ENCODE peak calls at places on chromosomes 16 and 17, in seven cellular contexts. F is AG04450, N is WTC11, T is testis, Q is mammary epithelial cell, J is activated B cell treated with CpG ODN at 0.5 μM for 24 hours, W is esophagus squamous epithelium. S is an unnamed sample.

GRCh38 chr17:58753026-58753425 is 2.6 kb upstream of the PPM1E start:
- DNase-seq in F (no peak), N (no peak), T (no peak), Q (no peak), J (no peak), W (no peak), S (no peak)

GRCh38 chr17:28398280-28398981 is 7.6 kb downstream of the SLC46A1 start:
- DNase-seq in F (no peak), N (no peak), T (no peak), Q (no peak), J (no peak), W (no peak), S (no peak)

GRCh38 chr16:81349608-81350305 is 35.0 kb downstream of the GAN start:
- DNase-seq in F (no peak), N (no peak), T (no peak), Q (no peak), J (no peak), W (no peak), S (no peak)

GRCh38 chr16:78684040-78684611 is 584.7 kb downstream of the WWOX start:
- DNase-seq in F (no peak), N (no peak), T (peak; percentile 21), Q (peak; percentile 53), J (no peak), W (no peak), S (peak; percentile 56)

GRCh38 chr16:67264866-67265265 is 14.5 kb upstream of the PLEKHG4 start:
- DNase-seq in F (no peak), N (no peak), T (no peak), Q (no peak), J (no peak), W (no peak), S (no peak)

GRCh38 chr16:82880361-82880760 is 253.6 kb downstream of the CDH13 start:
- DNase-seq in F (no peak), N (no peak), T (no peak), Q (no peak), J (no peak), W (no peak), S (no peak)

GRCh38 chr17:27601069-27601974 is 29.7 kb upstream of the LGALS9 start:
- DNase-seq in F (peak; percentile 72), N (peak; percentile 90), T (peak; percentile 94), Q (peak; percentile 49), J (peak; percentile 71), W (peak; percentile 20), S (peak; percentile 80)

GRCh38 chr17:4944554-4945175 is 3.7 kb downstream of the PFN1 start:
- DNase-seq in F (no peak), N (no peak), T (no peak), Q (no peak), J (no peak), W (no peak), S (no peak)

GRCh38 chr17:3747805-3748204 is 24.1 kb downstream of the HASPIN start:
- DNase-seq in F (no peak), N (no peak), T (no peak), Q (no peak), J (no peak), W (no peak), S (no peak)

GRCh38 chr17:19003966-19004600 is 481 bp downstream of the FAM83G start:
- DNase-seq in F (no peak), N (peak; percentile 62), T (peak; percentile 25), Q (peak; percentile 54), J (peak; percentile 40), W (no peak), S (no peak)

GRCh38 chr16:21654881-21655280 is 2.5 kb upstream of the IGSF6 start:
- DNase-seq in F (no peak), N (no peak), T (no peak), Q (peak; percentile 74), J (no peak), W (no peak), S (no peak)

GRCh38 chr17:20063665-20064648 is 54.8 kb downstream of the SPECC1 start:
- DNase-seq in F (peak; percentile 77), N (no peak), T (peak; percentile 72), Q (peak; percentile 90), J (no peak), W (no peak), S (peak; percentile 74)

GRCh38 chr17:2090804-2091534 is 36.1 kb downstream of the HIC1 start:
- DNase-seq in F (peak; percentile 82), N (peak; percentile 65), T (peak; percentile 67), Q (peak; percentile 68), J (no peak), W (no peak), S (peak; percentile 86)

GRCh38 chr16:49472598-49472997 is 99.0 kb downstream of the C16orf78 start:
- DNase-seq in F (no peak), N (no peak), T (peak; percentile 12), Q (no peak), J (no peak), W (no peak), S (no peak)

GRCh38 chr17:51351890-51352289 is 91.5 kb downstream of the UTP18 start:
- DNase-seq in F (no peak), N (no peak), T (peak; percentile 72), Q (no peak), J (no peak), W (no peak), S (no peak)

GRCh38 chr16:21158208-21159110 is at the start of gene LDAF1:
- DNase-seq in F (no peak), N (peak; percentile 89), T (peak; percentile 91), Q (peak; percentile 83), J (peak; percentile 81), W (peak; percentile 11), S (peak; percentile 87)

GRCh38 chr17:74738051-74738996 is 1.3 kb downstream of the RAB37 start:
- DNase-seq in F (no peak), N (no peak), T (no peak), Q (no peak), J (peak; percentile 44), W (no peak), S (no peak)

GRCh38 chr17:41048441-41048840 is 1.3 kb upstream of the KRTAP2-1 start:
- DNase-seq in F (no peak), N (no peak), T (no peak), Q (no peak), J (no peak), W (no peak), S (no peak)

GRCh38 chr16:86396918-86397317 is 113.4 kb upstream of the FOXF1 start:
- DNase-seq in F (peak; percentile 88), N (no peak), T (no peak), Q (peak; percentile 80), J (no peak), W (no peak), S (no peak)

GRCh38 chr17:49659983-49660382 is 17.9 kb downstream of the SPOP start:
- DNase-seq in F (no peak), N (no peak), T (no peak), Q (no peak), J (no peak), W (no peak), S (no peak)

GRCh38 chr16:25366078-25366477 is 108.4 kb upstream of the ZKSCAN2 start:
- DNase-seq in F (no peak), N (no peak), T (no peak), Q (no peak), J (no peak), W (no peak), S (no peak)

GRCh38 chr16:8194795-8195194 is 395.5 kb downstream of the TMEM114 start:
- DNase-seq in F (no peak), N (peak; percentile 10), T (no peak), Q (no peak), J (no peak), W (no peak), S (no peak)
- TF ChIP-seq CTCF in F (no peak), N (no peak), T (no peak), Q (no peak), J (no peak), W (no peak), S (no peak)

GRCh38 chr17:76458580-76459490 is 5.9 kb upstream of the UBE2O start:
- DNase-seq in F (no peak), N (peak; percentile 87), T (peak; percentile 78), Q (peak; percentile 56), J (no peak), W (no peak), S (peak; percentile 74)
- TF ChIP-seq CTCF in F (peak; percentile 82), N (no peak), T (no peak), Q (peak; percentile 88), J (no peak), W (peak; percentile 23), S (peak; percentile 24)

GRCh38 chr16:64989050-64989449 is 132.8 kb downstream of the CDH11 start:
- DNase-seq in F (no peak), N (no peak), T (no peak), Q (no peak), J (no peak), W (no peak), S (no peak)

GRCh38 chr16:64983226-64983625 is 138.6 kb downstream of the CDH11 start:
- DNase-seq in F (no peak), N (no peak), T (peak; percentile 68), Q (no peak), J (no peak), W (no peak), S (no peak)

GRCh38 chr16:64982581-64982980 is 139.3 kb downstream of the CDH11 start:
- DNase-seq in F (no peak), N (no peak), T (no peak), Q (no peak), J (no peak), W (no peak), S (no peak)

GRCh38 chr16:64981568-64982281 is 140.1 kb downstream of the CDH11 start:
- DNase-seq in F (no peak), N (no peak), T (no peak), Q (no peak), J (no peak), W (no peak), S (no peak)

GRCh38 chr16:64983983-64984382 is 137.9 kb downstream of the CDH11 start:
- DNase-seq in F (peak; percentile 61), N (peak; percentile 78), T (peak; percentile 62), Q (peak; percentile 2), J (no peak), W (no peak), S (peak; percentile 61)
- TF ChIP-seq CTCF in F (peak; percentile 77), N (peak; percentile 77), T (peak; percentile 47), Q (peak; percentile 65), J (no peak), W (no peak), S (peak; percentile 35)

DNA sequence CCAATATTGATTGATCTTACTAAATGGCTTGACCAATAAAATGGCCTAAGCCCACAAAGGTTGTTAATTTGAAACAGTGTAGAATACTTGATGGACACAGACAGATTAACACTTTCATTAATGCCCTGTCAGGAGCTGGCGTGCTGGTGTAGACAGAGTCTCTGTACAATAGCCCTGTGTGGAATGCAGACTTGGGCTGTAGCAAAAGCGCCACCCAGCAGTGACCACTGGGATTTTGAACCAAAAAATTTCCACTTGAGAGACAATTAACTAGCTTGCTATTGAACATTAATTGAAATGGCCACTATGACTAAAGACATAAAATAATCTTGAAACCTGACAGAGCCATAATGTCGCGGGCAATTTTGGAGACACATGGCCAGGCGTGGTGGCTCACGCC is 19.7 kb upstream of the GUCY2D start:
- DNase-seq in F (no peak), N (no peak), T (no peak), Q (no peak), J (no peak), W (no peak), S (no peak)
- TF ChIP-seq CTCF in F (no peak), N (no peak), T (no peak), Q (no peak), J (no peak), W (no peak), S (no peak)

GRCh38 chr16:26885674-26886073 is 181.1 kb upstream of the C16orf82 start:
- DNase-seq in F (no peak), N (no peak), T (no peak), Q (no peak), J (no peak), W (no peak), S (no peak)
- TF ChIP-seq CTCF in F (no peak), N (no peak), T (no peak), Q (no peak), J (no peak), W (no peak), S (no peak)

S was measured in heart left ventricle.